ENCODE peak calls at places on chromosomes 12 and 14, in four cellular contexts. E is WTC11, A is K562, J is HepG2. B is an unnamed sample.

GRCh38 chr12:108400900-108401480 is 61.9 kb upstream of the CMKLR1 start:
- DNase-seq in J (no peak), E (no peak), A (no peak), B (no peak)

GRCh38 chr12:1470051-1470450 is 124.3 kb downstream of the FBXL14 start:
- DNase-seq in J (no peak), A (no peak), E (no peak), B (no peak)

GRCh38 chr14:69261761-69262331 is 1.9 kb downstream of the GALNT16 start:
- DNase-seq in A (no peak), E (no peak), J (peak), B (peak)

GRCh38 chr12:121578230-121579189 is 2.3 kb downstream of the KDM2B start:
- DNase-seq in E (peak), A (no peak), J (no peak), B (no peak)

GRCh38 chr14:94373708-94374107 is 14.7 kb downstream of the SERPINA1 start:
- DNase-seq in E (no peak), A (no peak), J (no peak), B (peak)

GRCh38 chr14:91406451-91406850 is 11.2 kb downstream of the CCDC88C start:
- DNase-seq in E (no peak), J (no peak), A (no peak), B (no peak)

GRCh38 chr12:95553202-95553943 is 2.1 kb upstream of the USP44 start:
- DNase-seq in E (no peak), A (no peak), J (no peak), B (no peak)

GRCh38 chr12:1583421-1584078 is 10.8 kb downstream of the FBXL14 start:
- DNase-seq in E (peak), A (peak), J (peak), B (peak)

GRCh38 chr14:61662001-61662400 is 33.3 kb upstream of the HIF1A start:
- DNase-seq in J (no peak), E (no peak), A (no peak), B (no peak)

GRCh38 chr12:1594295-1595025 is at the start of gene FBXL14:
- DNase-seq in E (peak), A (peak), J (peak), B (peak)

GRCh38 chr12:124993568-124994434 is at the start of gene BRI3BP:
- DNase-seq in J (peak), E (peak), A (peak), B (peak)

GRCh38 chr12:123896786-123897185 is 75.8 kb downstream of the CCDC92 start:
- DNase-seq in E (no peak), J (no peak), A (no peak), B (no peak)

GRCh38 chr14:51674294-51675002 is 22.7 kb downstream of the FRMD6 start:
- DNase-seq in E (no peak), J (no peak), A (no peak), B (no peak)

GRCh38 chr12:30573145-30573544 is 122.5 kb downstream of the IPO8 start:
- DNase-seq in A (no peak), E (no peak), J (no peak), B (no peak)

GRCh38 chr14:100317897-100318808 is 5.0 kb upstream of the SLC25A47 start:
- DNase-seq in E (peak), A (peak), J (no peak), B (peak)

GRCh38 chr12:100215209-100215608 is 14.6 kb downstream of the ACTR6 start:
- DNase-seq in J (no peak), E (no peak), A (no peak), B (no peak)

GRCh38 chr14:95058491-95058890 is 98.8 kb downstream of the DICER1 start:
- DNase-seq in A (no peak), E (no peak), J (no peak), B (no peak)

GRCh38 chr12:26361964-26362363 is 166.6 kb downstream of the SSPN start:
- DNase-seq in E (no peak), A (no peak), J (peak), B (no peak)

GRCh38 chr14:66228267-66228970 is 257.8 kb upstream of the CCDC196 start:
- DNase-seq in A (no peak), E (no peak), J (no peak), B (no peak)

GRCh38 chr12:124939428-124940142 is 25.1 kb upstream of the UBC start:
- DNase-seq in A (peak), J (peak), E (peak), B (peak)

GRCh38 chr14:24132061-24132685 is 1.7 kb downstream of the FITM1 start:
- DNase-seq in A (no peak), E (no peak), J (no peak), B (no peak)

GRCh38 chr12:21416611-21417121 is 20.8 kb upstream of the PYROXD1 start:
- DNase-seq in J (peak), E (no peak), A (no peak), B (peak)

GRCh38 chr12:104049278-104050257 is at the start of gene GLT8D2:
- DNase-seq in J (no peak), E (peak), A (no peak), B (no peak)

GRCh38 chr12:6215932-6216494 is 15.8 kb downstream of the CD9 start:
- DNase-seq in A (no peak), E (peak), J (no peak), B (peak)

GRCh38 chr14:38098074-38098846 is 109.4 kb upstream of the SSTR1 start:
- DNase-seq in E (no peak), J (no peak), A (no peak), B (no peak)

GRCh38 chr12:120468846-120469449 is 600 bp downstream of the SRSF9 start:
- DNase-seq in E (no peak), J (no peak), A (peak), B (peak)

GRCh38 chr12:96242597-96242996 is 48.4 kb downstream of the ELK3 start:
- DNase-seq in E (no peak), A (peak), J (no peak), B (no peak)

GRCh38 chr14:59013672-59014298 is 174.7 kb upstream of the DAAM1 start:
- DNase-seq in J (peak), E (no peak), A (no peak), B (no peak)

GRCh38 chr12:69287556-69287955 is 48.2 kb downstream of the CPSF6 start:
- DNase-seq in J (no peak), A (no peak), E (no peak), B (no peak)

GRCh38 chr12:132766380-132767085 is 4.9 kb upstream of the ANKLE2 start:
- DNase-seq in E (no peak), J (no peak), A (no peak), B (no peak)

GRCh38 chr12:5390174-5390799 is 41.6 kb upstream of the NTF3 start:
- DNase-seq in J (no peak), E (no peak), A (no peak), B (no peak)

GRCh38 chr12:88805692-88806091 is 225.4 kb upstream of the KITLG start:
- DNase-seq in A (no peak), J (no peak), E (no peak), B (no peak)

GRCh38 chr12:4323400-4323799 is 2.4 kb downstream of the TIGAR start:
- DNase-seq in E (no peak), A (no peak), J (no peak), B (no peak)

GRCh38 chr12:22635812-22636211 is 10.8 kb downstream of the ETNK1 start:
- DNase-seq in J (no peak), E (no peak), A (no peak), B (no peak)

DNA sequence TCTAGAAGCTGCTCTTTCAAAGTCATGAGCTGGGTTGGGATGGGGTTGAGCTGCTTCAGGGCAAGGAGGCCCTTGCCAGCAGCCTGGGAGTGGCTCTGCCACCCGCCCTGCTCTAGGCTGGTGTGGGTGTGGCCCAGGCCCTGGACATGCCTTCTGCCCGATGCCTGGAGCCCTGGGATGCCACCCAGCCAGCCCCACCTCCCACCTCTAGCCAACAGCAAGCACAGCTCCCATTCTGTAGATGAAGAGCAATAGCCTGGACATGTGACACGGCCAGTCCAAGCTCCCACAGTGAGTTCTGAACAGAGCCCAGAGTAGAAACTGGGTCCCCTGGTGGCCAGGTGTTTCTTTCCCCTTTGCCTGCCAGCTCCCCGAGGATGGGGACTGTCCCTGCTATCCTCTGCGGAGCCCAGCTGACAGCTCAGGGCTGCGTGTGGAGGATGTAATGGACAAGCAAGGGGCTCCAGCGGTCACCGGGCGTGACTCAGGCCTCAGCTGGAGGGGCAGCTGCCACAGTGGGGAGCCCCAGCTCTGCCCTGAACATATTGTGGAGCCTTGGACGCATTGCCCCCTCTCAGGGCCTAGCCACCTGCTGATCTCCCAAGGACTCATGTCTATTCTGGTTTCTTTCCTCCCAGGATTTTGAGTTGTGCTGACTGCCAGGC is 165.2 kb downstream of the TSPAN9 start:
- DNase-seq in J (peak), A (no peak), E (no peak), B (no peak)
- TF ChIP-seq HMGXB4 in J (no peak), A (no peak), E (no peak), B (no peak)

DNA sequence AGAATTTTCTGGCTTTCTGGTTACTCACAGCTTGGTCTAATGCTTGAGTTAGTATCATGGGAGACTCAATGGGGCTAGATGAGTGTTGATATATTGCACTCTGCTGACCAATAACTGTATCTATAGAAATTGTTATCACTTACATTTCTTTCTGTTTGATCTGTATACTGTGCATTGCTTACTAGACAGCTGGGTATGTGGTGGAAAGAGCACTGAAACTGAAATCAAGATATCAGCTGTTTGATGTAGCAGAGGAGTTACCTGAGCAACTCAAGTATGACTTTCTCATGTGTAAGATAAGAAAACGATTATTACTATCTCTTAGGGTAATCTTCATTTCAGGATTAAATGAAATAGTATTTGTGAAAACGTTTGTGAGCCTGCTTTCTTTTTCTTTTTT is 183.0 kb downstream of the SLC15A5 start:
- DNase-seq in E (no peak), J (no peak), A (no peak), B (no peak)
- TF ChIP-seq HMGXB4 in E (no peak), J (no peak), A (no peak), B (no peak)

GRCh38 chr12:56040963-56041578 is 647 bp upstream of the RPS26 start:
- DNase-seq in J (no peak), A (no peak), E (peak), B (no peak)

GRCh38 chr12:56037161-56037560 is 4.6 kb upstream of the RPS26 start:
- DNase-seq in J (no peak), E (no peak), A (no peak), B (no peak)

GRCh38 chr12:56040151-56040550 is 1.6 kb upstream of the RPS26 start:
- DNase-seq in A (no peak), J (no peak), E (no peak), B (no peak)

GRCh38 chr12:56034586-56035332 is 7.0 kb upstream of the RPS26 start:
- DNase-seq in E (no peak), A (no peak), J (no peak), B (no peak)

GRCh38 chr12:56038022-56038665 is 3.6 kb upstream of the RPS26 start:
- DNase-seq in E (no peak), J (no peak), A (no peak), B (no peak)
- TF ChIP-seq HMGXB4 in E (no peak), J (no peak), A (no peak), B (no peak)

DNA sequence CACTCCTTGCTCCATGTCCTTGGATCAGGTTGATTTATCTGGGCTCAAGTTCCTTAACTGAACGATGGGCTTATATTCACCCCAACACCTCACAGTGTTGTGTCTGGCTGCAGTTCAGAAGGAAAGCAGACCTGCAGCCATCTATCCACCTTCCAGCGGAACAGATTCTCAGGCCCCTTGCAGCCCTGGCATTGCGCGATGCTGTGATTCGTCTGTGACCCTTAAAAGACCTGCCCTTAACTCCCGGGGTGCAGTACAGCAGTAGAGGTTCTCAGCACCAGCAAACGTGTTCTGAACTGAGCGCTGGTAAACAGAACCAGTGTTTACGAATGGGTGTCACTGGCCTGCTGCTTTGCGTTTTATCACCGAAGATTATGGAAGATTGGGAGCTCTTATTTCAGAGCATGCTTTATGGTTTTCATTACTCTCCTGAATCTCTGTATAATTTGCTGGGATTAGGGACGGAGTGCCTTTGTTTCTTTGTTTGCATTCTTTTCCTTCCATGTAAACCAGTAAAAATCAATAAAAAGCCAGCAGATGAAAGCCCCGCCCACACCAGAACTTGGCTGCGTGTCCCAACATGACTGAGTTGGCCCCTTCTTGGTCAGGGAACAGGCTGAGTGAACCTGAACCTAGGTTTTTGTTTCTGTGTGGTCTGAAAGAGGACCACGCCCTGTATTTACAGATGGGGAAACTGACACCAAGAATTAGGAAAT is 286.7 kb upstream of the CRY1 start:
- DNase-seq in J (peak), A (no peak), E (no peak), B (peak)
- TF ChIP-seq HMGXB4 in J (no peak), A (no peak), E (no peak), B (no peak)

DNA sequence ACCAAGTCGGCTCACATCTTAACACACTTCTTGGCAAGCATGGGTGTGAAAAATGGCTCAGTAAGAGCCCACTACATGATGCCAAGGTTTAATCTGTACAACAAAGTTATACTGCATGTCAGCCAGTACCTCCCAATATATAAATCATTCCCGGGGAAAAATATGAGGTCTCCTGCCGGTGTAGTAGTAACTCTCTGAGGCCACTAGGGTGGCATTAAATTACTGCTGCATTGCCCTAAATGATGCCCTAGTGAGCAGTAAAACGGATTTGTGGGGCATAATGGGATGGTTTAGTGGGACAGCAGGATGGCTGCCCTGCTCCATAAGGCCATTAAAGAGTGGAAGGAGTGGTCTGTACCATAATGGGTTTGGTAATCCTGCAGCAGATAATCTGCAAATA is 267.7 kb downstream of the MED13L start:
- DNase-seq in J (peak), A (no peak), E (no peak), B (peak)
- TF ChIP-seq HMGXB4 in J (no peak), A (no peak), E (no peak), B (no peak)

GRCh38 chr14:75391953-75392352 is 35.9 kb upstream of the JDP2 start:
- DNase-seq in E (no peak), J (no peak), A (no peak), B (no peak)

GRCh38 chr14:75393794-75394193 is 34.0 kb upstream of the JDP2 start:
- DNase-seq in E (no peak), A (no peak), J (no peak), B (no peak)

GRCh38 chr14:75392686-75393641 is 34.9 kb upstream of the JDP2 start:
- DNase-seq in E (no peak), J (no peak), A (no peak), B (no peak)

GRCh38 chr14:75390183-75390582 is 37.6 kb upstream of the JDP2 start:
- DNase-seq in J (no peak), E (no peak), A (no peak), B (no peak)

GRCh38 chr14:75389679-75390078 is 38.1 kb upstream of the JDP2 start:
- DNase-seq in J (no peak), A (no peak), E (no peak), B (no peak)
- TF ChIP-seq HMGXB4 in J (no peak), A (no peak), E (no peak), B (no peak)

DNA sequence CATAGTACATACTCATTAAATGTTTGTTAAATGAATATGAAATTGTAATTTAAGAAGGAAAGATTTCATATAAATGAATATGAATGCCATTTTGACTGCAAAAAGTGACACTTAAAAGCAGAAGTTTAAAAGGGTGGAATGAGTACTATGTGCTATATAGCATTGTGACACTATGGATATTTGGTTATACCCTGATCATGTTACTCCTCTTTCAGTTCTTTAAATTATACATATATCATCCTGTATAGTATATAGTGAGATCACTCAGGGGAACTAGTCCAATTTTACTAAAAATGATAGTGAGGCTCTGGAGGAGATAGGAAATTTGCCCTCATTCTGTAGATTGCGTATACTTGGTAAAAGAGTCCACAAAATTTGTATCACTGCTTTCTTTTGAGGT is 155.7 kb upstream of the BTG1 start:
- DNase-seq in E (no peak), J (no peak), A (no peak), B (no peak)
- TF ChIP-seq HMGXB4 in E (no peak), J (no peak), A (no peak), B (no peak)

DNA sequence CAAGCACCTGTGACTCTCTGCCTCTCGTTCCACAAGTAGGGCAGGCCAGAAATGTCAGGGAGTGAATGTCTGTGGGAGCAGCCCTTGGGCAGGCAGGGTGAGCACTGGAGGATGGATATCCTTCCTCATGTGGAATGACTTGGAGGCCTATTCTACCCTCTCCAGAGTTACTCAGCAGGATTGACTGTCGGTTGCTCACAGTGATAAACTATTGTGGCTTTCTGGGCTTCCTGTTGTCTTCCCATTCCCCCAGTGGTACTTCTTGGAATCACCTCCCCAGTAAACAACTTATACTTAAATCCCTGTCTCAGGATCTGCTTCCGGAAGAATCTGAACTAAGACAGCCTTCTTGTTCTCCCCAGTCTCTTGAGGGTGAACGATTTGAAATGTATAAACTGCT is 79.6 kb upstream of the MANSC4 start:
- DNase-seq in A (no peak), E (no peak), J (no peak), B (no peak)
- TF ChIP-seq HMGXB4 in A (no peak), E (no peak), J (no peak), B (no peak)

GRCh38 chr12:56437430-56438176 is 11.6 kb downstream of the TIMELESS start:
- DNase-seq in E (no peak), J (no peak), A (peak), B (no peak)
- TF ChIP-seq HMGXB4 in E (no peak), J (no peak), A (no peak), B (no peak)